ENCODE peak calls at places on chromosomes 5 and 9, in six cellular contexts. One of them, this sample, is unnamed.
A peak's percentile ranks its signal among the peaks of the same experiment; 100 is the strongest.

GRCh38 chr5:147551677-147552076 is 41.8 kb upstream of the DPYSL3 start:
- DNase-seq in psoas muscle: no peak
- DNase-seq in CD8-positive, alpha-beta memory T cell: no peak
- DNase-seq in effector memory CD4-positive, alpha-beta T cell: no peak
- DNase-seq in adrenal gland: no peak
- DNase-seq in aorta: no peak
- DNase-seq in this sample: no peak

GRCh38 chr5:2039180-2039531 is 156.4 kb upstream of the IRX4 start:
- DNase-seq in psoas muscle: no peak
- DNase-seq in CD8-positive, alpha-beta memory T cell: no peak
- DNase-seq in effector memory CD4-positive, alpha-beta T cell: no peak
- DNase-seq in adrenal gland: no peak
- DNase-seq in aorta: no peak
- DNase-seq in this sample: no peak

GRCh38 chr5:173263566-173263965 is 28.6 kb upstream of the NKX2-5 start:
- DNase-seq in psoas muscle: no peak
- DNase-seq in CD8-positive, alpha-beta memory T cell: no peak
- DNase-seq in effector memory CD4-positive, alpha-beta T cell: no peak
- DNase-seq in adrenal gland: no peak
- DNase-seq in aorta: no peak
- DNase-seq in this sample: no peak

GRCh38 chr5:168031614-168032013 is 259.8 kb upstream of the WWC1 start:
- DNase-seq in psoas muscle: no peak
- DNase-seq in CD8-positive, alpha-beta memory T cell: no peak
- DNase-seq in effector memory CD4-positive, alpha-beta T cell: no peak
- DNase-seq in adrenal gland: no peak
- DNase-seq in aorta: no peak
- DNase-seq in this sample: no peak

GRCh38 chr5:42636425-42636824 is 120.2 kb upstream of the CCDC152 start:
- DNase-seq in psoas muscle: no peak
- DNase-seq in CD8-positive, alpha-beta memory T cell: no peak
- DNase-seq in effector memory CD4-positive, alpha-beta T cell: no peak
- DNase-seq in adrenal gland: no peak
- DNase-seq in aorta: no peak
- DNase-seq in this sample: no peak

GRCh38 chr9:114207034-114207815 is 51.9 kb downstream of the COL27A1 start:
- DNase-seq in psoas muscle: peak; percentile 93
- DNase-seq in CD8-positive, alpha-beta memory T cell: no peak
- DNase-seq in effector memory CD4-positive, alpha-beta T cell: no peak
- DNase-seq in adrenal gland: peak; percentile 38
- DNase-seq in aorta: peak; percentile 77
- DNase-seq in this sample: no peak

GRCh38 chr9:25864509-25864908 is 186.3 kb upstream of the TUSC1 start:
- DNase-seq in psoas muscle: no peak
- DNase-seq in CD8-positive, alpha-beta memory T cell: no peak
- DNase-seq in effector memory CD4-positive, alpha-beta T cell: no peak
- DNase-seq in adrenal gland: no peak
- DNase-seq in aorta: no peak
- DNase-seq in this sample: no peak

GRCh38 chr5:156051972-156052371 is 275.0 kb upstream of the SGCD start:
- DNase-seq in psoas muscle: no peak
- DNase-seq in CD8-positive, alpha-beta memory T cell: no peak
- DNase-seq in effector memory CD4-positive, alpha-beta T cell: no peak
- DNase-seq in adrenal gland: no peak
- DNase-seq in aorta: no peak
- DNase-seq in this sample: peak; percentile 11

GRCh38 chr9:133476941-133477340 is 2.0 kb downstream of the SLC2A6 start:
- DNase-seq in psoas muscle: peak; percentile 26
- DNase-seq in CD8-positive, alpha-beta memory T cell: no peak
- DNase-seq in effector memory CD4-positive, alpha-beta T cell: no peak
- DNase-seq in adrenal gland: no peak
- DNase-seq in aorta: no peak
- DNase-seq in this sample: no peak

GRCh38 chr9:108468364-108468763 is 387.4 kb downstream of the ACTL7B start:
- DNase-seq in psoas muscle: peak; percentile 61
- DNase-seq in CD8-positive, alpha-beta memory T cell: no peak
- DNase-seq in effector memory CD4-positive, alpha-beta T cell: no peak
- DNase-seq in adrenal gland: peak; percentile 74
- DNase-seq in aorta: no peak
- DNase-seq in this sample: peak; percentile 41

GRCh38 chr5:1546556-1546955 is 22.8 kb upstream of the LPCAT1 start:
- DNase-seq in psoas muscle: peak; percentile 26
- DNase-seq in CD8-positive, alpha-beta memory T cell: no peak
- DNase-seq in effector memory CD4-positive, alpha-beta T cell: no peak
- DNase-seq in adrenal gland: no peak
- DNase-seq in aorta: no peak
- DNase-seq in this sample: no peak

GRCh38 chr5:95644351-95645042 is 2.1 kb upstream of the RFESD start:
- DNase-seq in psoas muscle: no peak
- DNase-seq in CD8-positive, alpha-beta memory T cell: peak; percentile 35
- DNase-seq in effector memory CD4-positive, alpha-beta T cell: no peak
- DNase-seq in adrenal gland: peak; percentile 57
- DNase-seq in aorta: no peak
- DNase-seq in this sample: no peak

GRCh38 chr5:80245986-80246781 is 9.7 kb downstream of the SERINC5 start:
- DNase-seq in psoas muscle: no peak
- DNase-seq in CD8-positive, alpha-beta memory T cell: no peak
- DNase-seq in effector memory CD4-positive, alpha-beta T cell: no peak
- DNase-seq in adrenal gland: no peak
- DNase-seq in aorta: no peak
- DNase-seq in this sample: no peak
- H3K4me1 ChIP-seq in psoas muscle: peaks cover 13% of the 10 kb centered on the region
- H3K4me1 ChIP-seq in CD8-positive, alpha-beta memory T cell: peaks cover 52% of the 10 kb centered on the region
- H3K4me1 ChIP-seq in effector memory CD4-positive, alpha-beta T cell: peaks cover 40% of the 10 kb centered on the region
- H3K4me1 ChIP-seq in adrenal gland: peaks cover 62% of the 10 kb centered on the region
- H3K4me1 ChIP-seq in aorta: peaks cover 9% of the 10 kb centered on the region
- H3K4me1 ChIP-seq in this sample: peaks cover 6% of the 10 kb centered on the region

GRCh38 chr9:135014341-135015010 is 73.0 kb upstream of the OLFM1 start:
- DNase-seq in psoas muscle: peak; percentile 16
- DNase-seq in CD8-positive, alpha-beta memory T cell: no peak
- DNase-seq in effector memory CD4-positive, alpha-beta T cell: no peak
- DNase-seq in adrenal gland: no peak
- DNase-seq in aorta: no peak
- DNase-seq in this sample: no peak

GRCh38 chr9:135015096-135015495 is 72.4 kb upstream of the OLFM1 start:
- DNase-seq in psoas muscle: peak; percentile 19
- DNase-seq in CD8-positive, alpha-beta memory T cell: no peak
- DNase-seq in effector memory CD4-positive, alpha-beta T cell: no peak
- DNase-seq in adrenal gland: no peak
- DNase-seq in aorta: no peak
- DNase-seq in this sample: no peak

GRCh38 chr9:135015986-135016640 is 71.4 kb upstream of the OLFM1 start:
- DNase-seq in psoas muscle: peak; percentile 21
- DNase-seq in CD8-positive, alpha-beta memory T cell: no peak
- DNase-seq in effector memory CD4-positive, alpha-beta T cell: no peak
- DNase-seq in adrenal gland: no peak
- DNase-seq in aorta: no peak
- DNase-seq in this sample: no peak

GRCh38 chr9:135016876-135017275 is 70.6 kb upstream of the OLFM1 start:
- DNase-seq in psoas muscle: peak; percentile 39
- DNase-seq in CD8-positive, alpha-beta memory T cell: no peak
- DNase-seq in effector memory CD4-positive, alpha-beta T cell: no peak
- DNase-seq in adrenal gland: no peak
- DNase-seq in aorta: no peak
- DNase-seq in this sample: no peak

GRCh38 chr9:135015565-135015964 is 71.9 kb upstream of the OLFM1 start:
- DNase-seq in psoas muscle: no peak
- DNase-seq in CD8-positive, alpha-beta memory T cell: no peak
- DNase-seq in effector memory CD4-positive, alpha-beta T cell: no peak
- DNase-seq in adrenal gland: no peak
- DNase-seq in aorta: no peak
- DNase-seq in this sample: no peak
- H3K27me3 ChIP-seq in psoas muscle: peaks cover 42% of the 10 kb centered on the region
- H3K27me3 ChIP-seq in CD8-positive, alpha-beta memory T cell: no peaks in the 10 kb centered on the region
- H3K27me3 ChIP-seq in effector memory CD4-positive, alpha-beta T cell: no peaks in the 10 kb centered on the region
- H3K27me3 ChIP-seq in adrenal gland: no peaks in the 10 kb centered on the region
- H3K27me3 ChIP-seq in aorta: no peaks in the 10 kb centered on the region
- H3K27me3 ChIP-seq in this sample: no peaks in the 10 kb centered on the region

DNA sequence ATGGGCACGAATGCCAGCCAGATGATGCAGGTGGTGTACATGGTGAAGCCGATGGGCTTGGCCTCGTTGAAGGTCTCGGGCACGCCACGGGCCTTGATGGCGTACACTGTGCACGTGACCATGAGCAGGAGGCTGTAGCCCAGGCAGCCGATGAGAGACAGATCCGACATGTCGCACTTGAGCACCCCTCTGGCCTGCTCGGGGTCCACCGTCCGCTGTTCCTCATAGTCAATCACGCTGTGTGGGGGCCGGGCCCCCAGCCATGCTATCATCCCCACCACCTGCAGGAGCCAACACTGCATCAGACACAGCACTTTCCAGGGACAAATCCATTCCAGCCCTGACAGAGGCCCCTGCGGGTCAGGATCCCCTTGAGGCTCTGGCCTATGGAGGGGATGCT is 12.2 kb downstream of the GRM6 start:
- DNase-seq in psoas muscle: no peak
- DNase-seq in CD8-positive, alpha-beta memory T cell: no peak
- DNase-seq in effector memory CD4-positive, alpha-beta T cell: no peak
- DNase-seq in adrenal gland: no peak
- DNase-seq in aorta: no peak
- DNase-seq in this sample: no peak
- H3K9me3 ChIP-seq in psoas muscle: peaks cover 15% of the 10 kb centered on the region
- H3K9me3 ChIP-seq in CD8-positive, alpha-beta memory T cell: no peaks in the 10 kb centered on the region
- H3K9me3 ChIP-seq in effector memory CD4-positive, alpha-beta T cell: no peaks in the 10 kb centered on the region
- H3K9me3 ChIP-seq in adrenal gland: no peaks in the 10 kb centered on the region
- H3K9me3 ChIP-seq in aorta: peaks cover 47% of the 10 kb centered on the region
- H3K9me3 ChIP-seq in this sample: peaks cover 15% of the 10 kb centered on the region

GRCh38 chr5:133433641-133434040 is 178.7 kb downstream of the FSTL4 start:
- DNase-seq in psoas muscle: no peak
- DNase-seq in CD8-positive, alpha-beta memory T cell: no peak
- DNase-seq in effector memory CD4-positive, alpha-beta T cell: no peak
- DNase-seq in adrenal gland: no peak
- DNase-seq in aorta: no peak
- DNase-seq in this sample: no peak

GRCh38 chr5:133434336-133434735 is 178.0 kb downstream of the FSTL4 start:
- DNase-seq in psoas muscle: no peak
- DNase-seq in CD8-positive, alpha-beta memory T cell: no peak
- DNase-seq in effector memory CD4-positive, alpha-beta T cell: no peak
- DNase-seq in adrenal gland: no peak
- DNase-seq in aorta: no peak
- DNase-seq in this sample: no peak

GRCh38 chr5:133431326-133431725 is 181.0 kb downstream of the FSTL4 start:
- DNase-seq in psoas muscle: no peak
- DNase-seq in CD8-positive, alpha-beta memory T cell: no peak
- DNase-seq in effector memory CD4-positive, alpha-beta T cell: no peak
- DNase-seq in adrenal gland: no peak
- DNase-seq in aorta: no peak
- DNase-seq in this sample: no peak

GRCh38 chr5:133430095-133430494 is 182.2 kb downstream of the FSTL4 start:
- DNase-seq in psoas muscle: no peak
- DNase-seq in CD8-positive, alpha-beta memory T cell: no peak
- DNase-seq in effector memory CD4-positive, alpha-beta T cell: no peak
- DNase-seq in adrenal gland: no peak
- DNase-seq in aorta: no peak
- DNase-seq in this sample: no peak

GRCh38 chr5:133433133-133433532 is 179.2 kb downstream of the FSTL4 start:
- DNase-seq in psoas muscle: no peak
- DNase-seq in CD8-positive, alpha-beta memory T cell: no peak
- DNase-seq in effector memory CD4-positive, alpha-beta T cell: no peak
- DNase-seq in adrenal gland: no peak
- DNase-seq in aorta: no peak
- DNase-seq in this sample: no peak
- H3K4me1 ChIP-seq in psoas muscle: no peaks in the 10 kb centered on the region
- H3K4me1 ChIP-seq in CD8-positive, alpha-beta memory T cell: no peaks in the 10 kb centered on the region
- H3K4me1 ChIP-seq in effector memory CD4-positive, alpha-beta T cell: no peaks in the 10 kb centered on the region
- H3K4me1 ChIP-seq in adrenal gland: no peaks in the 10 kb centered on the region
- H3K4me1 ChIP-seq in aorta: peaks cover 3% of the 10 kb centered on the region
- H3K4me1 ChIP-seq in this sample: no peaks in the 10 kb centered on the region

This sample was measured in iPS DF 6.9.